ENCODE peak calls at places on chromosomes 16 and 17, in five cellular contexts. One of them, this sample, is unnamed.

GRCh38 chr17:79522414-79522813 is 88.4 kb downstream of the RBFOX3 start:
- DNase-seq in NCI-H774: no peak
- DNase-seq in AG04450: no peak
- DNase-seq in stimulated activated CD8-positive, alpha-beta memory T cell treated with anti-CD3 and anti-CD28 coated beads, Interleukin-12 subunit alpha, Interleukin-12 subunit beta, amount 100 ng/mL, for 4 hours: no peak
- DNase-seq in posterior cingulate gyrus: no peak
- DNase-seq in this sample: no peak

GRCh38 chr16:4511441-4512082 is 27.0 kb downstream of the CDIP1 start:
- DNase-seq in NCI-H774: no peak
- DNase-seq in AG04450: no peak
- DNase-seq in stimulated activated CD8-positive, alpha-beta memory T cell treated with anti-CD3 and anti-CD28 coated beads, Interleukin-12 subunit alpha, Interleukin-12 subunit beta, amount 100 ng/mL, for 4 hours: no peak
- DNase-seq in posterior cingulate gyrus: peak; percentile 63
- DNase-seq in this sample: no peak

GRCh38 chr16:89981414-89981813 is 32.9 kb downstream of the DEF8 start:
- DNase-seq in NCI-H774: no peak
- DNase-seq in AG04450: no peak
- DNase-seq in stimulated activated CD8-positive, alpha-beta memory T cell treated with anti-CD3 and anti-CD28 coated beads, Interleukin-12 subunit alpha, Interleukin-12 subunit beta, amount 100 ng/mL, for 4 hours: no peak
- DNase-seq in posterior cingulate gyrus: no peak
- DNase-seq in this sample: no peak

GRCh38 chr16:79698341-79698753 is 97.8 kb upstream of the MAF start:
- DNase-seq in NCI-H774: no peak
- DNase-seq in AG04450: peak; percentile 58
- DNase-seq in stimulated activated CD8-positive, alpha-beta memory T cell treated with anti-CD3 and anti-CD28 coated beads, Interleukin-12 subunit alpha, Interleukin-12 subunit beta, amount 100 ng/mL, for 4 hours: no peak
- DNase-seq in posterior cingulate gyrus: no peak
- DNase-seq in this sample: no peak

GRCh38 chr17:81398170-81398854 is 3.1 kb downstream of the BAHCC1 start:
- DNase-seq in NCI-H774: no peak
- DNase-seq in AG04450: no peak
- DNase-seq in stimulated activated CD8-positive, alpha-beta memory T cell treated with anti-CD3 and anti-CD28 coated beads, Interleukin-12 subunit alpha, Interleukin-12 subunit beta, amount 100 ng/mL, for 4 hours: no peak
- DNase-seq in posterior cingulate gyrus: no peak
- DNase-seq in this sample: no peak

GRCh38 chr17:1730345-1731193 is 6.1 kb downstream of the WDR81 start:
- DNase-seq in NCI-H774: no peak
- DNase-seq in AG04450: no peak
- DNase-seq in stimulated activated CD8-positive, alpha-beta memory T cell treated with anti-CD3 and anti-CD28 coated beads, Interleukin-12 subunit alpha, Interleukin-12 subunit beta, amount 100 ng/mL, for 4 hours: no peak
- DNase-seq in posterior cingulate gyrus: no peak
- DNase-seq in this sample: no peak

GRCh38 chr16:4136229-4136813 is 20.1 kb upstream of the ADCY9 start:
- DNase-seq in NCI-H774: peak; percentile 30
- DNase-seq in AG04450: no peak
- DNase-seq in stimulated activated CD8-positive, alpha-beta memory T cell treated with anti-CD3 and anti-CD28 coated beads, Interleukin-12 subunit alpha, Interleukin-12 subunit beta, amount 100 ng/mL, for 4 hours: no peak
- DNase-seq in posterior cingulate gyrus: no peak
- DNase-seq in this sample: peak; percentile 44

GRCh38 chr16:56109205-56109604 is 82.1 kb upstream of the GNAO1 start:
- DNase-seq in NCI-H774: no peak
- DNase-seq in AG04450: no peak
- DNase-seq in stimulated activated CD8-positive, alpha-beta memory T cell treated with anti-CD3 and anti-CD28 coated beads, Interleukin-12 subunit alpha, Interleukin-12 subunit beta, amount 100 ng/mL, for 4 hours: no peak
- DNase-seq in posterior cingulate gyrus: no peak
- DNase-seq in this sample: no peak

GRCh38 chr16:869823-870641 is 69.5 kb upstream of the GNG13 start:
- DNase-seq in NCI-H774: no peak
- DNase-seq in AG04450: no peak
- DNase-seq in stimulated activated CD8-positive, alpha-beta memory T cell treated with anti-CD3 and anti-CD28 coated beads, Interleukin-12 subunit alpha, Interleukin-12 subunit beta, amount 100 ng/mL, for 4 hours: no peak
- DNase-seq in posterior cingulate gyrus: no peak
- DNase-seq in this sample: no peak

GRCh38 chr16:48613061-48613957 is 3.3 kb upstream of the N4BP1 start:
- DNase-seq in NCI-H774: no peak
- DNase-seq in AG04450: peak; percentile 72
- DNase-seq in stimulated activated CD8-positive, alpha-beta memory T cell treated with anti-CD3 and anti-CD28 coated beads, Interleukin-12 subunit alpha, Interleukin-12 subunit beta, amount 100 ng/mL, for 4 hours: no peak
- DNase-seq in posterior cingulate gyrus: no peak
- DNase-seq in this sample: peak; percentile 61

GRCh38 chr17:76369804-76370203 is 14.6 kb upstream of the SPHK1 start:
- DNase-seq in NCI-H774: no peak
- DNase-seq in AG04450: no peak
- DNase-seq in stimulated activated CD8-positive, alpha-beta memory T cell treated with anti-CD3 and anti-CD28 coated beads, Interleukin-12 subunit alpha, Interleukin-12 subunit beta, amount 100 ng/mL, for 4 hours: no peak
- DNase-seq in posterior cingulate gyrus: no peak
- DNase-seq in this sample: no peak

GRCh38 chr17:35586569-35587073 is 501 bp upstream of the AP2B1 start:
- DNase-seq in NCI-H774: no peak
- DNase-seq in AG04450: no peak
- DNase-seq in stimulated activated CD8-positive, alpha-beta memory T cell treated with anti-CD3 and anti-CD28 coated beads, Interleukin-12 subunit alpha, Interleukin-12 subunit beta, amount 100 ng/mL, for 4 hours: no peak
- DNase-seq in posterior cingulate gyrus: no peak
- DNase-seq in this sample: no peak

GRCh38 chr16:10037771-10038170 is 144.5 kb downstream of the GRIN2A start:
- DNase-seq in NCI-H774: no peak
- DNase-seq in AG04450: no peak
- DNase-seq in stimulated activated CD8-positive, alpha-beta memory T cell treated with anti-CD3 and anti-CD28 coated beads, Interleukin-12 subunit alpha, Interleukin-12 subunit beta, amount 100 ng/mL, for 4 hours: no peak
- DNase-seq in posterior cingulate gyrus: no peak
- DNase-seq in this sample: no peak

GRCh38 chr17:46264456-46265198 is 30.3 kb upstream of the LRRC37A start:
- DNase-seq in NCI-H774: no peak
- DNase-seq in AG04450: peak; percentile 66
- DNase-seq in stimulated activated CD8-positive, alpha-beta memory T cell treated with anti-CD3 and anti-CD28 coated beads, Interleukin-12 subunit alpha, Interleukin-12 subunit beta, amount 100 ng/mL, for 4 hours: no peak
- DNase-seq in posterior cingulate gyrus: no peak
- DNase-seq in this sample: no peak

GRCh38 chr17:2347805-2348685 is 10.7 kb downstream of the SGSM2 start:
- DNase-seq in NCI-H774: no peak
- DNase-seq in AG04450: peak; percentile 72
- DNase-seq in stimulated activated CD8-positive, alpha-beta memory T cell treated with anti-CD3 and anti-CD28 coated beads, Interleukin-12 subunit alpha, Interleukin-12 subunit beta, amount 100 ng/mL, for 4 hours: no peak
- DNase-seq in posterior cingulate gyrus: no peak
- DNase-seq in this sample: peak; percentile 81

GRCh38 chr17:69761767-69762321 is 313.2 kb upstream of the KCNJ16 start:
- DNase-seq in NCI-H774: no peak
- DNase-seq in AG04450: peak; percentile 93
- DNase-seq in stimulated activated CD8-positive, alpha-beta memory T cell treated with anti-CD3 and anti-CD28 coated beads, Interleukin-12 subunit alpha, Interleukin-12 subunit beta, amount 100 ng/mL, for 4 hours: no peak
- DNase-seq in posterior cingulate gyrus: no peak
- DNase-seq in this sample: no peak

GRCh38 chr16:72291531-72291981 is 119.6 kb upstream of the PMFBP1 start:
- DNase-seq in NCI-H774: no peak
- DNase-seq in AG04450: peak; percentile 70
- DNase-seq in stimulated activated CD8-positive, alpha-beta memory T cell treated with anti-CD3 and anti-CD28 coated beads, Interleukin-12 subunit alpha, Interleukin-12 subunit beta, amount 100 ng/mL, for 4 hours: no peak
- DNase-seq in posterior cingulate gyrus: no peak
- DNase-seq in this sample: no peak

GRCh38 chr17:35799942-35800341 is 4.5 kb upstream of the MMP28 start:
- DNase-seq in NCI-H774: no peak
- DNase-seq in AG04450: no peak
- DNase-seq in stimulated activated CD8-positive, alpha-beta memory T cell treated with anti-CD3 and anti-CD28 coated beads, Interleukin-12 subunit alpha, Interleukin-12 subunit beta, amount 100 ng/mL, for 4 hours: no peak
- DNase-seq in posterior cingulate gyrus: no peak
- DNase-seq in this sample: no peak

GRCh38 chr16:84847554-84848415 is 28.0 kb downstream of the CRISPLD2 start:
- DNase-seq in NCI-H774: no peak
- DNase-seq in AG04450: no peak
- DNase-seq in stimulated activated CD8-positive, alpha-beta memory T cell treated with anti-CD3 and anti-CD28 coated beads, Interleukin-12 subunit alpha, Interleukin-12 subunit beta, amount 100 ng/mL, for 4 hours: no peak
- DNase-seq in posterior cingulate gyrus: no peak
- DNase-seq in this sample: no peak

GRCh38 chr16:82888616-82889015 is 261.8 kb downstream of the CDH13 start:
- DNase-seq in NCI-H774: no peak
- DNase-seq in AG04450: peak; percentile 91
- DNase-seq in stimulated activated CD8-positive, alpha-beta memory T cell treated with anti-CD3 and anti-CD28 coated beads, Interleukin-12 subunit alpha, Interleukin-12 subunit beta, amount 100 ng/mL, for 4 hours: no peak
- DNase-seq in posterior cingulate gyrus: no peak
- DNase-seq in this sample: no peak

GRCh38 chr17:40303706-40304450 is 5.1 kb upstream of the RARA start:
- DNase-seq in NCI-H774: no peak
- DNase-seq in AG04450: no peak
- DNase-seq in stimulated activated CD8-positive, alpha-beta memory T cell treated with anti-CD3 and anti-CD28 coated beads, Interleukin-12 subunit alpha, Interleukin-12 subunit beta, amount 100 ng/mL, for 4 hours: no peak
- DNase-seq in posterior cingulate gyrus: no peak
- DNase-seq in this sample: peak; percentile 83

GRCh38 chr16:53090591-53091507 is 36.1 kb downstream of the CHD9 start:
- DNase-seq in NCI-H774: no peak
- DNase-seq in AG04450: peak; percentile 96
- DNase-seq in stimulated activated CD8-positive, alpha-beta memory T cell treated with anti-CD3 and anti-CD28 coated beads, Interleukin-12 subunit alpha, Interleukin-12 subunit beta, amount 100 ng/mL, for 4 hours: no peak
- DNase-seq in posterior cingulate gyrus: peak; percentile 73
- DNase-seq in this sample: peak; percentile 95

GRCh38 chr16:76818611-76819181 is 372.3 kb upstream of the MON1B start:
- DNase-seq in NCI-H774: no peak
- DNase-seq in AG04450: no peak
- DNase-seq in stimulated activated CD8-positive, alpha-beta memory T cell treated with anti-CD3 and anti-CD28 coated beads, Interleukin-12 subunit alpha, Interleukin-12 subunit beta, amount 100 ng/mL, for 4 hours: no peak
- DNase-seq in posterior cingulate gyrus: no peak
- DNase-seq in this sample: no peak

GRCh38 chr16:11619327-11619851 is 32.7 kb upstream of the LITAF start:
- DNase-seq in NCI-H774: no peak
- DNase-seq in AG04450: no peak
- DNase-seq in stimulated activated CD8-positive, alpha-beta memory T cell treated with anti-CD3 and anti-CD28 coated beads, Interleukin-12 subunit alpha, Interleukin-12 subunit beta, amount 100 ng/mL, for 4 hours: no peak
- DNase-seq in posterior cingulate gyrus: no peak
- DNase-seq in this sample: no peak

GRCh38 chr17:76336756-76337412 is 16.8 kb downstream of the PRPSAP1 start:
- DNase-seq in NCI-H774: no peak
- DNase-seq in AG04450: no peak
- DNase-seq in stimulated activated CD8-positive, alpha-beta memory T cell treated with anti-CD3 and anti-CD28 coated beads, Interleukin-12 subunit alpha, Interleukin-12 subunit beta, amount 100 ng/mL, for 4 hours: no peak
- DNase-seq in posterior cingulate gyrus: no peak
- DNase-seq in this sample: no peak

GRCh38 chr17:82808921-82809905 is 30.6 kb downstream of the ZNF750 start:
- DNase-seq in NCI-H774: no peak
- DNase-seq in AG04450: no peak
- DNase-seq in stimulated activated CD8-positive, alpha-beta memory T cell treated with anti-CD3 and anti-CD28 coated beads, Interleukin-12 subunit alpha, Interleukin-12 subunit beta, amount 100 ng/mL, for 4 hours: no peak
- DNase-seq in posterior cingulate gyrus: no peak
- DNase-seq in this sample: no peak

GRCh38 chr17:72518810-72519597 is 398.2 kb downstream of the SOX9 start:
- DNase-seq in NCI-H774: peak; percentile 86
- DNase-seq in AG04450: no peak
- DNase-seq in stimulated activated CD8-positive, alpha-beta memory T cell treated with anti-CD3 and anti-CD28 coated beads, Interleukin-12 subunit alpha, Interleukin-12 subunit beta, amount 100 ng/mL, for 4 hours: no peak
- DNase-seq in posterior cingulate gyrus: no peak
- DNase-seq in this sample: no peak

GRCh38 chr17:2400474-2400866 is 390 bp downstream of the MNT start:
- DNase-seq in NCI-H774: no peak
- DNase-seq in AG04450: no peak
- DNase-seq in stimulated activated CD8-positive, alpha-beta memory T cell treated with anti-CD3 and anti-CD28 coated beads, Interleukin-12 subunit alpha, Interleukin-12 subunit beta, amount 100 ng/mL, for 4 hours: peak; percentile 36
- DNase-seq in posterior cingulate gyrus: no peak
- DNase-seq in this sample: no peak

GRCh38 chr16:69302301-69302700 is 8.8 kb upstream of the VPS4A start:
- DNase-seq in NCI-H774: no peak
- DNase-seq in AG04450: no peak
- DNase-seq in stimulated activated CD8-positive, alpha-beta memory T cell treated with anti-CD3 and anti-CD28 coated beads, Interleukin-12 subunit alpha, Interleukin-12 subunit beta, amount 100 ng/mL, for 4 hours: no peak
- DNase-seq in posterior cingulate gyrus: no peak
- DNase-seq in this sample: peak; percentile 34

GRCh38 chr17:45895969-45896793 is 1.8 kb downstream of the MAPT start:
- DNase-seq in NCI-H774: no peak
- DNase-seq in AG04450: no peak
- DNase-seq in stimulated activated CD8-positive, alpha-beta memory T cell treated with anti-CD3 and anti-CD28 coated beads, Interleukin-12 subunit alpha, Interleukin-12 subunit beta, amount 100 ng/mL, for 4 hours: no peak
- DNase-seq in posterior cingulate gyrus: no peak
- DNase-seq in this sample: no peak

GRCh38 chr16:58339452-58339938 is 44.7 kb upstream of the PRSS54 start:
- DNase-seq in NCI-H774: no peak
- DNase-seq in AG04450: no peak
- DNase-seq in stimulated activated CD8-positive, alpha-beta memory T cell treated with anti-CD3 and anti-CD28 coated beads, Interleukin-12 subunit alpha, Interleukin-12 subunit beta, amount 100 ng/mL, for 4 hours: no peak
- DNase-seq in posterior cingulate gyrus: no peak
- DNase-seq in this sample: no peak

GRCh38 chr16:17194190-17194780 is 276.5 kb downstream of the XYLT1 start:
- DNase-seq in NCI-H774: peak; percentile 16
- DNase-seq in AG04450: no peak
- DNase-seq in stimulated activated CD8-positive, alpha-beta memory T cell treated with anti-CD3 and anti-CD28 coated beads, Interleukin-12 subunit alpha, Interleukin-12 subunit beta, amount 100 ng/mL, for 4 hours: peak; percentile 20
- DNase-seq in posterior cingulate gyrus: peak; percentile 35
- DNase-seq in this sample: peak; percentile 89

GRCh38 chr16:11630230-11631056 is 37.8 kb upstream of the SNN start:
- DNase-seq in NCI-H774: no peak
- DNase-seq in AG04450: no peak
- DNase-seq in stimulated activated CD8-positive, alpha-beta memory T cell treated with anti-CD3 and anti-CD28 coated beads, Interleukin-12 subunit alpha, Interleukin-12 subunit beta, amount 100 ng/mL, for 4 hours: no peak
- DNase-seq in posterior cingulate gyrus: no peak
- DNase-seq in this sample: no peak

GRCh38 chr17:19650826-19651225 is 2.3 kb downstream of the ALDH3A2 start:
- DNase-seq in NCI-H774: no peak
- DNase-seq in AG04450: no peak
- DNase-seq in stimulated activated CD8-positive, alpha-beta memory T cell treated with anti-CD3 and anti-CD28 coated beads, Interleukin-12 subunit alpha, Interleukin-12 subunit beta, amount 100 ng/mL, for 4 hours: no peak
- DNase-seq in posterior cingulate gyrus: no peak
- DNase-seq in this sample: no peak

GRCh38 chr16:70746040-70746707 is 54.8 kb downstream of the VAC14 start:
- DNase-seq in NCI-H774: no peak
- DNase-seq in AG04450: no peak
- DNase-seq in stimulated activated CD8-positive, alpha-beta memory T cell treated with anti-CD3 and anti-CD28 coated beads, Interleukin-12 subunit alpha, Interleukin-12 subunit beta, amount 100 ng/mL, for 4 hours: no peak
- DNase-seq in posterior cingulate gyrus: no peak
- DNase-seq in this sample: peak; percentile 97

GRCh38 chr16:1791256-1791942 is 2.1 kb downstream of the IGFALS start:
- DNase-seq in NCI-H774: no peak
- DNase-seq in AG04450: no peak
- DNase-seq in stimulated activated CD8-positive, alpha-beta memory T cell treated with anti-CD3 and anti-CD28 coated beads, Interleukin-12 subunit alpha, Interleukin-12 subunit beta, amount 100 ng/mL, for 4 hours: no peak
- DNase-seq in posterior cingulate gyrus: no peak
- DNase-seq in this sample: no peak

GRCh38 chr17:62963296-62963695 is 2.7 kb upstream of the TANC2 start:
- DNase-seq in NCI-H774: no peak
- DNase-seq in AG04450: no peak
- DNase-seq in stimulated activated CD8-positive, alpha-beta memory T cell treated with anti-CD3 and anti-CD28 coated beads, Interleukin-12 subunit alpha, Interleukin-12 subunit beta, amount 100 ng/mL, for 4 hours: no peak
- DNase-seq in posterior cingulate gyrus: no peak
- DNase-seq in this sample: no peak